ENCODE peak calls at places on chromosomes 7 and 10, in six cellular contexts. O is stomach, S is upper lobe of right lung, T is brain microvascular endothelial cell, X is fibroblast of lung, R is BE2C. J is an unnamed sample.

GRCh38 chr10:78815702-78816334 is 252.9 kb upstream of the ZMIZ1 start:
- DNase-seq in O (no peak), R (no peak), T (no peak), S (no peak), X (no peak), J (no peak)

GRCh38 chr10:5078781-5079180 is 15.4 kb upstream of the AKR1C3 start:
- DNase-seq in S (no peak), T (no peak), X (peak; percentile 16), R (no peak), O (peak; percentile 44), J (no peak)

GRCh38 chr7:106521541-106521940 is 139.4 kb downstream of the CCDC71L start:
- DNase-seq in O (no peak), X (peak; percentile 9), R (no peak), T (no peak), S (no peak), J (no peak)

GRCh38 chr10:63388421-63389031 is 77.3 kb downstream of the JMJD1C start:
- DNase-seq in O (no peak), R (no peak), T (no peak), X (peak; percentile 60), S (no peak), J (no peak)

GRCh38 chr7:91398341-91398740 is 134.1 kb downstream of the FZD1 start:
- DNase-seq in X (no peak), T (no peak), S (no peak), O (no peak), R (no peak), J (no peak)

GRCh38 chr10:103475437-103475836 is 3.6 kb downstream of the CALHM3 start:
- DNase-seq in S (no peak), T (no peak), R (no peak), X (no peak), O (no peak), J (no peak)

GRCh38 chr10:32054087-32054486 is 2.1 kb downstream of the KIF5B start:
- DNase-seq in X (peak; percentile 79), T (peak; percentile 40), R (no peak), O (no peak), S (no peak), J (peak; percentile 40)

GRCh38 chr7:69739906-69740545 is 141.8 kb downstream of the AUTS2 start:
- DNase-seq in T (no peak), O (no peak), X (peak; percentile 72), R (peak; percentile 92), S (no peak), J (no peak)

GRCh38 chr7:149854611-149855367 is 16.6 kb downstream of the ZNF862 start:
- DNase-seq in X (peak; percentile 62), S (peak; percentile 87), T (peak; percentile 21), R (peak; percentile 74), O (peak; percentile 90), J (peak; percentile 15)

GRCh38 chr7:33062023-33062781 is at the start of gene NT5C3A:
- DNase-seq in S (no peak), T (peak; percentile 19), X (peak; percentile 33), R (peak; percentile 41), O (peak; percentile 38), J (peak; percentile 31)

GRCh38 chr7:28685291-28685659 is 272.9 kb downstream of the TRIL start:
- DNase-seq in R (peak; percentile 12), O (no peak), X (no peak), S (no peak), T (no peak), J (no peak)

GRCh38 chr10:114337510-114338462 is 66.5 kb downstream of the AFAP1L2 start:
- DNase-seq in T (no peak), S (no peak), R (no peak), X (peak; percentile 66), O (no peak), J (no peak)

GRCh38 chr10:13414137-13414536 is 66.0 kb upstream of the SEPHS1 start:
- DNase-seq in X (no peak), O (no peak), R (no peak), S (no peak), T (no peak), J (no peak)

GRCh38 chr10:10067644-10068043 is 950.0 kb upstream of the CELF2 start:
- DNase-seq in R (no peak), O (no peak), S (no peak), T (no peak), X (no peak), J (no peak)

GRCh38 chr10:70791390-70792039 is 6.3 kb upstream of the TBATA start:
- DNase-seq in R (no peak), S (no peak), T (no peak), O (no peak), X (no peak), J (no peak)

GRCh38 chr10:100567826-100568225 is 32.1 kb downstream of the HIF1AN start:
- DNase-seq in R (no peak), O (no peak), S (no peak), T (no peak), X (no peak), J (no peak)

GRCh38 chr10:80699602-80700039 is 161.9 kb downstream of the SH2D4B start:
- DNase-seq in O (peak; percentile 73), T (peak; percentile 44), X (peak; percentile 37), R (peak; percentile 83), S (peak; percentile 90), J (peak; percentile 57)

GRCh38 chr7:138838166-138838565 is 40.2 kb upstream of the ATP6V0A4 start:
- DNase-seq in S (no peak), R (no peak), T (no peak), X (no peak), O (no peak), J (no peak)

GRCh38 chr10:68231106-68231901 is 609 bp downstream of the ATOH7 start:
- DNase-seq in O (peak; percentile 69), T (peak; percentile 54), R (peak; percentile 79), X (peak; percentile 76), S (peak; percentile 82), J (peak; percentile 78)

GRCh38 chr7:128792471-128793183 is 859 bp downstream of the CCDC136 start:
- DNase-seq in R (peak; percentile 79), X (no peak), O (no peak), T (no peak), S (no peak), J (no peak)

GRCh38 chr7:16564909-16565426 is 38.3 kb downstream of the LRRC72 start:
- DNase-seq in X (peak; percentile 33), O (no peak), S (no peak), T (peak; percentile 18), R (no peak), J (no peak)

GRCh38 chr7:23285657-23286646 is 13.2 kb upstream of the MALSU1 start:
- DNase-seq in S (no peak), X (no peak), O (no peak), R (no peak), T (no peak), J (no peak)

GRCh38 chr7:15686957-15687644 is 618 bp upstream of the MEOX2 start:
- DNase-seq in T (no peak), O (no peak), R (no peak), X (no peak), S (no peak), J (no peak)

GRCh38 chr7:108660465-108660864 is 90.8 kb downstream of the DNAJB9 start:
- DNase-seq in S (no peak), X (no peak), T (peak; percentile 10), O (no peak), R (no peak), J (no peak)

GRCh38 chr7:129613016-129613337 is 1.5 kb downstream of the NRF1 start:
- DNase-seq in R (no peak), S (no peak), T (no peak), X (no peak), O (no peak), J (no peak)

GRCh38 chr7:21743493-21743892 is 200.7 kb downstream of the DNAH11 start:
- DNase-seq in S (no peak), T (no peak), X (no peak), R (no peak), O (no peak), J (no peak)

GRCh38 chr7:92116949-92117348 is 17.3 kb downstream of the CYP51A1 start:
- DNase-seq in R (no peak), O (no peak), T (no peak), S (no peak), X (no peak), J (no peak)

GRCh38 chr10:97849101-97849490 is 547 bp upstream of the GOLGA7B start:
- DNase-seq in T (no peak), R (no peak), O (no peak), S (peak; percentile 55), X (no peak), J (no peak)
- H3K27me3 ChIP-seq in T (peaks cover 20% of the 10 kb centered on the region), R (peaks cover 7% of the 10 kb centered on the region), O (peaks cover 35% of the 10 kb centered on the region), S (peaks cover 16% of the 10 kb centered on the region), X (peaks cover 19% of the 10 kb centered on the region), J (peaks cover 17% of the 10 kb centered on the region)

DNA sequence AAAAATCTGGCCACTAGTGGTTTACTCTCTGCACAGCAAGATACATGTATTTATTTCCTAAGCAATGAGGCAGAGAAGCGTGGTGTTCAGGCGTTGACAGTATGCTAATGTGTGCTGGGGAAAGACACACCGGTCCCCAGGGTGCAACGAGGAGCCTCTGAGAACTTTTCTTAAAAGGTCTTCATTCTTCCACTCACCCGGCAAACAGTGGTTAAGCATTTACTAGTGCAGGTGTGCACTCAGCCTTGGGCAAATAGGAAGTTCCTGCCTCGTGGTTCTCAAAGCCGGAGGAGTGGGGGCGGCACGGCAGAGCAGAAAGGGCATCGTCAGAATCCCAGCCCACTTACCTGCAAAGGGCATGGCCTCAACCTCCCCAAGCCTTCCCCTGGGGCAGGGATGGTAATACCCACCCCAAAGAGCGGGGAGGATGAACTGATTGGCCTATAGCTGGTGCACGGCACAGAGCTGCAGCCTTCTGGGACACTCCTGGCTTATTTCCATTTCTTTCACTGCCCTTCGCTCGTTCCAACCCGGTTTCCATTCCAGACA is 184.3 kb upstream of the CTBP2 start:
- DNase-seq in R (no peak), X (no peak), O (peak; percentile 50), T (no peak), S (no peak), J (no peak)
- H3K4me3 ChIP-seq in R (no peak overlapping the region), X (no peak overlapping the region), O (peak overlapping the region; percentile 41), T (no peak overlapping the region), S (peak overlapping the region; percentile 27), J (no peak overlapping the region)

DNA sequence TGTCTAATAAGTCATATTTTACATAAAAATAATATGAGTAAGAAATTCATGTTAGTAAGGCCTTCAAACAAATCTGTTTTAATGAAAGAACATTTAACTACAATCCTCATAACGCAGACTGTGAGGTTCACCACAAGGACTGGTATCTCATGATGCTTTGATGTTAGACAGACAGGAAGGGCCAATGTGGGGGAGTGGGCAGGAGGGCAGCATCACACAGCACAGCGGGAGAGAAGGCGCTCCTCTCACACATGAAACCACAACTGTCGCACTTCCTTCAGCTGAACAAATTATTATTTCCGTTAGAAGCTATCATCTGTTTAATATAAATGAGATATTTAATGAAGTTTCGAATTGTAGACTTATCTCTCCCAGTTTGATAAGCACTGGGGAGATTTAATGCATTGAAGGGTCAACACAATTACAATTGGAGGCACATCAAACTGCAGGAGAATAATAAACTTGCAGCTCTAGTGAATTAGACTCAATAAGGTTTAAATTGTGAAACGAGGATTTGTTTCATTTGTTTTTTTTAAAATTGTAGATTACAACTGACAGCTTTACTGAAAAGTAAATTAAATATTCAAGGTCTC is 466.1 kb downstream of the PARD3 start:
- DNase-seq in O (no peak), S (peak; percentile 29), X (no peak), R (no peak), T (no peak), J (no peak)
- H3K36me3 ChIP-seq in O (no peaks in the 10 kb centered on the region), S (no peaks in the 10 kb centered on the region), X (no peaks in the 10 kb centered on the region), R (no peaks in the 10 kb centered on the region), T (no peaks in the 10 kb centered on the region), J (no peaks in the 10 kb centered on the region)

DNA sequence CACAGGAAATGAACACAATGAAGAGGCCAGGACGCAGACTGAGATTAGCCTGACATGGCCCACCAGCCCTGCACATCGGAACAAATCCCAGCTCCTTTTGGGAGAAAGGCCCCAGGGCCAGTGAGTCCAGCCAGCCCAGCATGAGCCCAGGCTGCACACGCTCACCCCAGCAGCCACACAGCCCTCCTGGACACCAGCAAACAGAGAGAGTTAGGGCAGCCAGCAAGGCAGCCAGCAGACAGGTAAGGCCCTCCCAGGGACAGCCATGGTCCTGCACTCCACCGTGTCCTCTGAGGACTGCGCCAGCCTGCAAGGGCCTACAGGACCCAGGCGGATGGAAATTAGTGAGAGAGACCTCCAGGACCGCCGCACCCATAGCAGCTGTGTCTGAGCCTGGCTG is 8.1 kb upstream of the GRID1 start:
- DNase-seq in O (peak; percentile 23), T (no peak), X (no peak), S (peak; percentile 53), R (no peak), J (no peak)
- H3K27me3 ChIP-seq in O (peaks cover 31% of the 10 kb centered on the region), T (peaks cover 2% of the 10 kb centered on the region), X (peaks cover 10% of the 10 kb centered on the region), S (peaks cover 29% of the 10 kb centered on the region), R (no peaks in the 10 kb centered on the region), J (no peaks in the 10 kb centered on the region)

J was measured in MG63.